ENCODE peak calls at places on chromosomes 3 and 15, in four cellular contexts. K, L, O and M are unnamed samples.

GRCh38 chr15:91258436-91258779 is 158.4 kb downstream of the SV2B start:
- DNase-seq in L (no peak), O (no peak), K (no peak), M (no peak)

GRCh38 chr3:110094002-110094401 is 756.7 kb upstream of the DPPA4 start:
- DNase-seq in O (no peak), K (no peak), L (no peak), M (no peak)

GRCh38 chr3:48478631-48479555 is 25.1 kb downstream of the SHISA5 start:
- DNase-seq in K (no peak), L (no peak), O (no peak), M (no peak)

GRCh38 chr3:188362405-188362831 is 208.5 kb downstream of the LPP start:
- DNase-seq in K (no peak), O (peak; percentile 69), L (peak; percentile 90), M (peak; percentile 84)

GRCh38 chr3:159280326-159280725 is 478.5 kb downstream of the MFSD1 start:
- DNase-seq in L (no peak), O (no peak), K (no peak), M (no peak)

GRCh38 chr3:54822206-54822605 is 105.7 kb downstream of the LRTM1 start:
- DNase-seq in O (no peak), K (peak; percentile 51), L (peak; percentile 19), M (no peak)

GRCh38 chr15:71456362-71456761 is 341.1 kb downstream of the THSD4 start:
- DNase-seq in O (no peak), L (no peak), K (no peak), M (no peak)

GRCh38 chr3:56107157-56107556 is 361.1 kb downstream of the ERC2 start:
- DNase-seq in K (no peak), L (no peak), O (no peak), M (no peak)

GRCh38 chr3:100197876-100198275 is 62.9 kb upstream of the TBC1D23 start:
- DNase-seq in O (no peak), K (no peak), L (no peak), M (no peak)

GRCh38 chr3:96814581-96815567 is at the start of gene EPHA6:
- DNase-seq in O (no peak), K (no peak), L (no peak), M (no peak)

GRCh38 chr15:81327526-81327925 is 3.6 kb upstream of the STARD5 start:
- DNase-seq in K (no peak), L (no peak), O (no peak), M (no peak)

GRCh38 chr3:57078366-57079220 is 18.1 kb downstream of the SPATA12 start:
- DNase-seq in L (peak; percentile 45), K (peak; percentile 29), O (no peak), M (peak; percentile 81)

GRCh38 chr3:168624195-168624594 is 528.5 kb upstream of the GOLIM4 start:
- DNase-seq in L (no peak), K (no peak), O (no peak), M (no peak)

GRCh38 chr3:63940389-63940757 is 28.2 kb upstream of the SCAANT1 start:
- DNase-seq in K (no peak), L (no peak), O (no peak), M (no peak)

GRCh38 chr3:43289401-43289800 is 3.1 kb downstream of the SNRK start:
- DNase-seq in K (no peak), O (no peak), L (no peak), M (no peak)

GRCh38 chr15:28920781-28921331 is 35.1 kb downstream of the APBA2 start:
- DNase-seq in L (no peak), O (no peak), K (no peak), M (no peak)

GRCh38 chr3:136789976-136790375 is 28.9 kb upstream of the SLC35G2 start:
- DNase-seq in L (no peak), K (no peak), O (no peak), M (no peak)